ENCODE peak calls at places on chromosomes 11 and 22, in ten cellular contexts. One of them, this sample, is unnamed. For H3K4me1 and H3K36me3, the result is how much of the 10 kb centered on the place peaks cover.

GRCh38 chr11:115357066-115357465 is 147.1 kb downstream of the CADM1 start:
- DNase-seq in heart left ventricle: no peak
- DNase-seq in GM12878: no peak
- DNase-seq in stomach: no peak
- DNase-seq in mucosa of descending colon: no peak
- DNase-seq in hepatocyte: no peak
- DNase-seq in PC-9: no peak
- DNase-seq in fibroblast of lung: no peak
- DNase-seq in thoracic aorta: no peak
- DNase-seq in body of pancreas: no peak
- DNase-seq in this sample: no peak

GRCh38 chr11:76824980-76825725 is 35.6 kb upstream of the ACER3 start:
- DNase-seq in GM12878: no peak
- DNase-seq in thoracic aorta: no peak
- DNase-seq in PC-9: no peak
- DNase-seq in mucosa of descending colon: no peak
- DNase-seq in fibroblast of lung: no peak
- DNase-seq in body of pancreas: no peak
- DNase-seq in hepatocyte: no peak
- DNase-seq in stomach: no peak
- DNase-seq in heart left ventricle: no peak
- DNase-seq in this sample: no peak

GRCh38 chr11:22624742-22625447 is 728 bp downstream of the FANCF start:
- DNase-seq in PC-9: no peak
- DNase-seq in body of pancreas: peak
- DNase-seq in heart left ventricle: peak
- DNase-seq in hepatocyte: peak
- DNase-seq in stomach: peak
- DNase-seq in mucosa of descending colon: peak
- DNase-seq in thoracic aorta: no peak
- DNase-seq in fibroblast of lung: peak
- DNase-seq in GM12878: peak
- DNase-seq in this sample: peak

GRCh38 chr11:73787051-73787642 is 527 bp upstream of the MRPL48 start:
- DNase-seq in thoracic aorta: no peak
- DNase-seq in PC-9: peak
- DNase-seq in stomach: no peak
- DNase-seq in heart left ventricle: no peak
- DNase-seq in body of pancreas: no peak
- DNase-seq in fibroblast of lung: no peak
- DNase-seq in hepatocyte: no peak
- DNase-seq in GM12878: no peak
- DNase-seq in mucosa of descending colon: peak
- DNase-seq in this sample: no peak

GRCh38 chr11:11173316-11174025 is 179.6 kb downstream of the CSNK2A3 start:
- DNase-seq in stomach: no peak
- DNase-seq in GM12878: no peak
- DNase-seq in mucosa of descending colon: no peak
- DNase-seq in fibroblast of lung: no peak
- DNase-seq in hepatocyte: no peak
- DNase-seq in heart left ventricle: no peak
- DNase-seq in PC-9: no peak
- DNase-seq in thoracic aorta: no peak
- DNase-seq in body of pancreas: no peak
- DNase-seq in this sample: no peak

GRCh38 chr11:111324277-111324720 is 26.0 kb downstream of the POU2AF3 start:
- DNase-seq in thoracic aorta: no peak
- DNase-seq in hepatocyte: no peak
- DNase-seq in PC-9: no peak
- DNase-seq in heart left ventricle: no peak
- DNase-seq in GM12878: no peak
- DNase-seq in body of pancreas: no peak
- DNase-seq in mucosa of descending colon: no peak
- DNase-seq in fibroblast of lung: peak
- DNase-seq in stomach: no peak
- DNase-seq in this sample: no peak

GRCh38 chr11:96188625-96189006 is 154.4 kb downstream of the MAML2 start:
- DNase-seq in fibroblast of lung: no peak
- DNase-seq in body of pancreas: no peak
- DNase-seq in heart left ventricle: no peak
- DNase-seq in stomach: no peak
- DNase-seq in mucosa of descending colon: no peak
- DNase-seq in hepatocyte: no peak
- DNase-seq in GM12878: peak
- DNase-seq in thoracic aorta: no peak
- DNase-seq in PC-9: no peak
- DNase-seq in this sample: no peak

GRCh38 chr11:87463486-87464102 is 425.9 kb downstream of the TMEM135 start:
- DNase-seq in heart left ventricle: no peak
- DNase-seq in thoracic aorta: no peak
- DNase-seq in hepatocyte: peak
- DNase-seq in mucosa of descending colon: peak
- DNase-seq in PC-9: peak
- DNase-seq in GM12878: no peak
- DNase-seq in fibroblast of lung: peak
- DNase-seq in body of pancreas: no peak
- DNase-seq in stomach: no peak
- DNase-seq in this sample: no peak

GRCh38 chr11:131186629-131187075 is 183.8 kb upstream of the NTM start:
- DNase-seq in GM12878: peak
- DNase-seq in stomach: no peak
- DNase-seq in body of pancreas: no peak
- DNase-seq in PC-9: no peak
- DNase-seq in fibroblast of lung: no peak
- DNase-seq in hepatocyte: no peak
- DNase-seq in heart left ventricle: no peak
- DNase-seq in thoracic aorta: no peak
- DNase-seq in mucosa of descending colon: no peak
- DNase-seq in this sample: peak

GRCh38 chr11:84384637-84385227 is 1098.6 kb upstream of the CCDC90B start:
- DNase-seq in fibroblast of lung: peak
- DNase-seq in stomach: peak
- DNase-seq in body of pancreas: peak
- DNase-seq in PC-9: peak
- DNase-seq in mucosa of descending colon: peak
- DNase-seq in heart left ventricle: no peak
- DNase-seq in thoracic aorta: peak
- DNase-seq in hepatocyte: peak
- DNase-seq in GM12878: no peak
- DNase-seq in this sample: peak

GRCh38 chr11:102761646-102762238 is 18.7 kb downstream of the MMP10 start:
- DNase-seq in hepatocyte: no peak
- DNase-seq in fibroblast of lung: no peak
- DNase-seq in PC-9: no peak
- DNase-seq in body of pancreas: no peak
- DNase-seq in heart left ventricle: no peak
- DNase-seq in mucosa of descending colon: no peak
- DNase-seq in thoracic aorta: no peak
- DNase-seq in stomach: no peak
- DNase-seq in GM12878: no peak
- DNase-seq in this sample: no peak

GRCh38 chr22:31295831-31296230 is 3.5 kb upstream of the PIK3IP1 start:
- DNase-seq in mucosa of descending colon: no peak
- DNase-seq in fibroblast of lung: peak
- DNase-seq in body of pancreas: no peak
- DNase-seq in hepatocyte: no peak
- DNase-seq in PC-9: no peak
- DNase-seq in thoracic aorta: no peak
- DNase-seq in GM12878: no peak
- DNase-seq in heart left ventricle: no peak
- DNase-seq in stomach: no peak
- DNase-seq in this sample: no peak

GRCh38 chr11:830295-831131 is 2.2 kb upstream of the CD151 start:
- DNase-seq in PC-9: no peak
- DNase-seq in mucosa of descending colon: peak
- DNase-seq in heart left ventricle: peak
- DNase-seq in fibroblast of lung: peak
- DNase-seq in body of pancreas: peak
- DNase-seq in GM12878: no peak
- DNase-seq in stomach: peak
- DNase-seq in thoracic aorta: no peak
- DNase-seq in hepatocyte: peak
- DNase-seq in this sample: peak

GRCh38 chr22:45268167-45268957 is 16.4 kb upstream of the UPK3A start:
- DNase-seq in GM12878: no peak
- DNase-seq in fibroblast of lung: no peak
- DNase-seq in thoracic aorta: no peak
- DNase-seq in stomach: peak
- DNase-seq in mucosa of descending colon: no peak
- DNase-seq in PC-9: no peak
- DNase-seq in hepatocyte: peak
- DNase-seq in body of pancreas: peak
- DNase-seq in heart left ventricle: no peak
- DNase-seq in this sample: peak

GRCh38 chr22:43926349-43926710 is 2.7 kb downstream of the PNPLA3 start:
- DNase-seq in fibroblast of lung: no peak
- DNase-seq in body of pancreas: no peak
- DNase-seq in thoracic aorta: no peak
- DNase-seq in stomach: no peak
- DNase-seq in mucosa of descending colon: no peak
- DNase-seq in heart left ventricle: no peak
- DNase-seq in PC-9: no peak
- DNase-seq in GM12878: no peak
- DNase-seq in hepatocyte: no peak
- DNase-seq in this sample: no peak

GRCh38 chr11:33505140-33505539 is 195.5 kb downstream of the C11orf91 start:
- DNase-seq in mucosa of descending colon: no peak
- DNase-seq in body of pancreas: no peak
- DNase-seq in GM12878: no peak
- DNase-seq in stomach: no peak
- DNase-seq in hepatocyte: no peak
- DNase-seq in PC-9: no peak
- DNase-seq in thoracic aorta: no peak
- DNase-seq in heart left ventricle: no peak
- DNase-seq in fibroblast of lung: no peak
- DNase-seq in this sample: no peak

GRCh38 chr22:25748704-25749103 is 6.7 kb downstream of the MYO18B start:
- DNase-seq in hepatocyte: peak
- DNase-seq in fibroblast of lung: no peak
- DNase-seq in GM12878: no peak
- DNase-seq in heart left ventricle: no peak
- DNase-seq in mucosa of descending colon: peak
- DNase-seq in PC-9: no peak
- DNase-seq in body of pancreas: no peak
- DNase-seq in stomach: peak
- DNase-seq in thoracic aorta: no peak
- DNase-seq in this sample: no peak
- H3K4me1 ChIP-seq in hepatocyte: under half
- H3K4me1 ChIP-seq in fibroblast of lung: under half
- H3K4me1 ChIP-seq in GM12878: under half
- H3K4me1 ChIP-seq in heart left ventricle: half or more
- H3K4me1 ChIP-seq in mucosa of descending colon: under half
- H3K4me1 ChIP-seq in PC-9: under half
- H3K4me1 ChIP-seq in body of pancreas: under half
- H3K4me1 ChIP-seq in stomach: under half
- H3K4me1 ChIP-seq in thoracic aorta: under half
- H3K4me1 ChIP-seq in this sample: under half

DNA sequence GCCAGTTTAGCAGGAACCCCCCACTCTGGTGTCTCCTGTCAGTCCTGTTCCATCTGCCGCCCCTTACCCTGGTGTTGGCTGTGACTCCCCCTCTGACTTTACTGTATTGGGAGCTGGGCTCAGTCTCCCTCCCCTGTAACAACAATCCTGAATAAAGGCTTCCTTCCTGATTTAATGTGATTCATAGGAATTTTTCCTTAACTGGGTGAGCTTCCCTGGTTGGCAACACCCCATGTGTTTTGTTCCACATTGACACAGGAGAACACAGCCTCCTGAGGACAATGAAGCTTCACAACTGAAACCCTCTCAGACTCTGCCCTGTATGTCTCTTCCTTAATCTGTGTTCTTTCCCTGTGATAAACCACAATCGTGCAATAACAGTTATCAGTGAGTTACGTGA is 8.4 kb downstream of the APOL4 start:
- DNase-seq in heart left ventricle: no peak
- DNase-seq in stomach: no peak
- DNase-seq in PC-9: no peak
- DNase-seq in body of pancreas: no peak
- DNase-seq in thoracic aorta: no peak
- DNase-seq in mucosa of descending colon: no peak
- DNase-seq in hepatocyte: no peak
- DNase-seq in fibroblast of lung: no peak
- DNase-seq in GM12878: no peak
- DNase-seq in this sample: no peak
- TF ChIP-seq CTCF in heart left ventricle: no peak
- TF ChIP-seq CTCF in stomach: no peak
- TF ChIP-seq CTCF in PC-9: no peak
- TF ChIP-seq CTCF in body of pancreas: no peak
- TF ChIP-seq CTCF in thoracic aorta: no peak
- TF ChIP-seq CTCF in mucosa of descending colon: no peak
- TF ChIP-seq CTCF in hepatocyte: no peak
- TF ChIP-seq CTCF in fibroblast of lung: no peak
- TF ChIP-seq CTCF in GM12878: no peak
- TF ChIP-seq CTCF in this sample: no peak

DNA sequence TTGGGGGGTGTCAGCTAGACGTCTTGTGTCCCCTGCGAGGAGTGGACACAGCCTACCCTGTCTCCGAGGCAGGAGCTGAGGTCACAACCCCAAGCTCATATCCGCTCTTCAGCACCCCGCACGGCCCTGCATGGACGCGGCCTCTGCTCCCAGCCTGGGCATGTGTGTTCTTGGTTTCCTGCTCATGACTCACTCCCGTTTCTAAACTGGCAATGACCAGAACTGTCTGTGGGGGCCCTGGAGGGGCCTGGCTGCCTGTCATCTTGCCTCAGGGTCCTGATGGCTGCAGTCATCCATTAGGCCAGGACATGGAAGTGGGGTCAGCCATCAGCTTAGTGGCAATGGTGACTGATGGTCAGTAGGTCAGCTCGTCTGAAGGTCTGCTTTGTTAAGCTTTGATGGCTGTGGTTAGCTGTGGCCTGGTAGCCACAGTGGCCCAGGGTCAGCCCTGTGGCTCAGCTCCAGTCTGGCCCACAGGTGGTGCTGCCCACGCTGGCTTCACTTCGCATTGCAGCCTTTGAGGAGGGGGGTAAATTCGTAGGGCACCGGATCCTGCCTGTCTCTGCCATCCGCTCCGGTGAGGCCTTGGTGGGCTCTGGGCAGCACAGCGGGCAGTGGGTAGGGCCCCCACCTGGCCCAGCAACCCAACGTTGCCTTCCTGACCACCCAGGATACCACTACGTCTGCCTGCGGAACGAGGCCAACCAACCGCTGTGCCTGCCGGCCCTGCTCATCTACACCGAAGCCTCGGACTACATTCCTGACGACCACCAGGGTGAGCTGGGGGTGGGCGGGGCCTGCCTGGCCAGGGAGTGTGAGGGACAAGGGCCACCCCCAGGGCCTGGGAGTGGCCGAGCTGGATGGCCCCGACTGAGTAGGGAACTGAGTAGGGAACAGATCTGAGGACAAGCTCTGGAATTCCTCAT is 12.0 kb downstream of the PLCB3 start:
- DNase-seq in fibroblast of lung: peak
- DNase-seq in heart left ventricle: no peak
- DNase-seq in mucosa of descending colon: no peak
- DNase-seq in PC-9: no peak
- DNase-seq in stomach: no peak
- DNase-seq in hepatocyte: no peak
- DNase-seq in thoracic aorta: no peak
- DNase-seq in body of pancreas: no peak
- DNase-seq in GM12878: no peak
- DNase-seq in this sample: no peak
- H3K36me3 ChIP-seq in fibroblast of lung: half or more
- H3K36me3 ChIP-seq in heart left ventricle: under half
- H3K36me3 ChIP-seq in mucosa of descending colon: under half
- H3K36me3 ChIP-seq in PC-9: under half
- H3K36me3 ChIP-seq in stomach: half or more
- H3K36me3 ChIP-seq in hepatocyte: under half
- H3K36me3 ChIP-seq in thoracic aorta: half or more
- H3K36me3 ChIP-seq in body of pancreas: under half
- H3K36me3 ChIP-seq in GM12878: under half
- H3K36me3 ChIP-seq in this sample: under half

GRCh38 chr11:46916669-46917108 is 1.7 kb downstream of the LRP4 start:
- DNase-seq in stomach: peak
- DNase-seq in hepatocyte: peak
- DNase-seq in mucosa of descending colon: peak
- DNase-seq in heart left ventricle: peak
- DNase-seq in thoracic aorta: no peak
- DNase-seq in body of pancreas: peak
- DNase-seq in PC-9: peak
- DNase-seq in fibroblast of lung: peak
- DNase-seq in GM12878: no peak
- DNase-seq in this sample: peak
- H3K4me1 ChIP-seq in stomach: half or more
- H3K4me1 ChIP-seq in hepatocyte: under half
- H3K4me1 ChIP-seq in mucosa of descending colon: under half
- H3K4me1 ChIP-seq in heart left ventricle: half or more
- H3K4me1 ChIP-seq in thoracic aorta: under half
- H3K4me1 ChIP-seq in body of pancreas: under half
- H3K4me1 ChIP-seq in PC-9: under half
- H3K4me1 ChIP-seq in fibroblast of lung: under half
- H3K4me1 ChIP-seq in GM12878: under half
- H3K4me1 ChIP-seq in this sample: under half

This sample was measured in testis.